ENCODE peak calls at places on chromosome 16, in four cellular contexts. Q, H, I and U are unnamed samples.

GRCh38 chr16:64469351-64469750 is 652.5 kb downstream of the CDH11 start:
- DNase-seq in Q (no peak), H (no peak), I (no peak), U (no peak)

GRCh38 chr16:70703041-70703834 is 17.4 kb upstream of the MTSS2 start:
- DNase-seq in Q (peak; percentile 47), H (peak; percentile 43), I (peak; percentile 75), U (peak; percentile 88)

GRCh38 chr16:88854306-88855111 is 2.2 kb downstream of the GALNS start:
- DNase-seq in Q (no peak), H (no peak), I (no peak), U (no peak)

GRCh38 chr16:29943846-29944669 is 17.8 kb upstream of the TMEM219 start:
- DNase-seq in Q (peak; percentile 98), H (peak; percentile 28), I (peak; percentile 95), U (peak; percentile 95)

GRCh38 chr16:56894331-56894917 is 29.4 kb downstream of the SLC12A3 start:
- DNase-seq in Q (no peak), H (no peak), I (no peak), U (no peak)

GRCh38 chr16:11673091-11674000 is 5.1 kb downstream of the SNN start:
- DNase-seq in Q (no peak), H (no peak), I (no peak), U (no peak)

GRCh38 chr16:87705780-87706277 is 60.0 kb downstream of the KLHDC4 start:
- DNase-seq in Q (no peak), H (no peak), I (no peak), U (no peak)

GRCh38 chr16:25553711-25554436 is 137.9 kb upstream of the HS3ST4 start:
- DNase-seq in Q (no peak), H (no peak), I (no peak), U (no peak)

GRCh38 chr16:21950782-21951521 is 2.2 kb upstream of the UQCRC2 start:
- DNase-seq in Q (peak; percentile 50), H (no peak), I (no peak), U (no peak)

GRCh38 chr16:11349599-11350276 is 4.5 kb downstream of the RMI2 start:
- DNase-seq in Q (peak; percentile 68), H (no peak), I (no peak), U (no peak)

GRCh38 chr16:48123104-48123788 is 32.5 kb downstream of the ABCC12 start:
- DNase-seq in Q (peak; percentile 95), H (no peak), I (peak; percentile 98), U (peak; percentile 85)

GRCh38 chr16:2191446-2191706 is 5.0 kb downstream of the CASKIN1 start:
- DNase-seq in Q (no peak), H (no peak), I (no peak), U (no peak)

GRCh38 chr16:50093607-50094570 is 28.1 kb downstream of the HEATR3 start:
- DNase-seq in Q (peak; percentile 7), H (no peak), I (no peak), U (no peak)

GRCh38 chr16:85253127-85253941 is 141.1 kb upstream of the CIBAR2 start:
- DNase-seq in Q (peak; percentile 46), H (peak; percentile 87), I (no peak), U (no peak)

DNA sequence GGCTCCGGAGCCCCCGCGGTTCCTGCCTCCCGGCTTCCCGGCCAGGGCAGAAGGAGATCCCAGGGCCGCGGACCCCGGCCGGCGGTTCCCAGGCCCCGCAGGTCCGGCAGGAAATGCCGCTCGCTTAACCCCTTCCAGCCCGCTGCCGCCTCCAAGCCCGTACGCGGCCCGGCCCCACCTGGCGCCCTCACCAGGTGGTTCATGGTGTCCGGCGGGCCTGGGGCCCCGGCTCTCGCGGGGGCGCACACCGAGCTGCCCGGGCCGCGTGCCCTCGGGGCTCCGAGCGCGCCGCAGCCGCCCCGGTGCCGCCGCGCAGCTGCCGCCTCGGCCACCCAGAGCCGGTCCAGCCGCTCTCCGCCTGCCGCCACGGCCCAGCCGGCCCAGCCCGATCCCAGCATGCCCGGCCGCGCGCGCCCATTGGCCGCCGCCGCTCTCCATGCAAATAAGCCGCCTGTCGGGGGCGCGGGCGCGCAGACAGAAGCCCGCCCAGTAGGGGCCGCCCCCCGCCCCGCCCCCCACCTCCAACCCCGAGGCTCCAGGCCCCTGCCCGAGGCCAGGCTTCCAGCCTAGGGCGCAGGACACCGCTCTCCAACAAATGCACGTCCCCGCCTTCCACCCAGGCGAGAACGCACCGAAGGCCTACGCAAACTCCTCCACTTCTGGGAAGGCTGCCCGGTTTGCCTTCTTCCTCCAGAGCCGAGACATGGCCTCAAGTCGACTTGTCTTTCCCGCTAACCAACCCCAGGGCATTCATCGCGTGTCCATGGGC is at the start of gene BCAR1:
- DNase-seq in Q (peak; percentile 96), H (peak; percentile 94), I (peak; percentile 71), U (peak; percentile 78)
- TF ChIP-seq CTCF in Q (no peak), H (no peak), I (no peak), U (no peak)

DNA sequence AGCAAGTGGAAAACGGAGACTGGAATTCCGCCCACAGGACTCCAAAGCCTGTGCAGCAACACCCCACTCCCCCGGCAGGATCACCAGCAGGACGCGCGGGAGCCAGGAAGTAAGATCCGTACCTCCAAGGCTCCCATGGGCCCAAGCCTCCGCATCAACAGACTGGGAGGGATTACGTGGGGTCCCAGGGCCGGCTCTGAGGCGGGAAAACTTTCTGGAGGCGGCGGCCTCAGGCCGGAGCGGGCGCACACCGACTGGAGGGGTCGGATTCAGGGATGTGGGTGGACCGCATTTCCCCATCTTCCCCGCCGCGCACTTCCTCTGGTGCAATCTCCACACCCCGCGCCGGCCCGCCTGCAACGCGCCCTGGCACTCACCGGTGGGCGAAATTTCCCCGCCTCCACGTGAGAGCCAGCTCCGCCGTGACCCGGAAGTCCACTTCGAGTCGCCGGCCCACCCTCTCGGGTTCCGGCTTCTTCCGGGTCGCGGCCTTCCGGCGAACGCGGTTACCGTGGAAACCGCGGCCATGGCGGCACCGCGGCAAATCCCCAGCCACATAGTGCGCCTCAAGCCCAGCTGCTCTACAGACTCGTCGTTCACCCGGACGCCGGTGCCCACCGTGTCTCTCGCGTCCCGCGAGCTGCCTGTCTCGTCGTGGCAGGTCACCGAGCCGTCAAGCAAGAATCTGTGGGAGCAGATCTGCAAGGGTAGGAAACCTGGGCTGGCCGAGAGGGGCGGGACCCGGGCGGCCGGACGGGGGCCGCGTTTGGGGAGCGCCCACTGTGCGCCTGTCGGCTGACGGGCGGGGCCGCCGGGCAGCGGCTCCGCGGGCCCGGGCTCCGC is at the start of the genes IQCK and KNOP1:
- DNase-seq in Q (peak; percentile 94), H (peak; percentile 89), I (peak; percentile 17), U (peak; percentile 67)
- TF ChIP-seq CTCF in Q (no peak), H (no peak), I (no peak), U (no peak)

GRCh38 chr16:67197704-67198103 is 1.2 kb upstream of the ELMO3 start:
- DNase-seq in Q (no peak), H (no peak), I (no peak), U (no peak)

GRCh38 chr16:67199808-67200198 is 872 bp downstream of the ELMO3 start:
- DNase-seq in Q (no peak), H (no peak), I (no peak), U (no peak)

GRCh38 chr16:67196881-67197280 is 2.0 kb upstream of the ELMO3 start:
- DNase-seq in Q (no peak), H (no peak), I (no peak), U (no peak)

GRCh38 chr16:67199011-67199807 is at the start of gene ELMO3:
- DNase-seq in Q (no peak), H (peak; percentile 52), I (no peak), U (no peak)

DNA sequence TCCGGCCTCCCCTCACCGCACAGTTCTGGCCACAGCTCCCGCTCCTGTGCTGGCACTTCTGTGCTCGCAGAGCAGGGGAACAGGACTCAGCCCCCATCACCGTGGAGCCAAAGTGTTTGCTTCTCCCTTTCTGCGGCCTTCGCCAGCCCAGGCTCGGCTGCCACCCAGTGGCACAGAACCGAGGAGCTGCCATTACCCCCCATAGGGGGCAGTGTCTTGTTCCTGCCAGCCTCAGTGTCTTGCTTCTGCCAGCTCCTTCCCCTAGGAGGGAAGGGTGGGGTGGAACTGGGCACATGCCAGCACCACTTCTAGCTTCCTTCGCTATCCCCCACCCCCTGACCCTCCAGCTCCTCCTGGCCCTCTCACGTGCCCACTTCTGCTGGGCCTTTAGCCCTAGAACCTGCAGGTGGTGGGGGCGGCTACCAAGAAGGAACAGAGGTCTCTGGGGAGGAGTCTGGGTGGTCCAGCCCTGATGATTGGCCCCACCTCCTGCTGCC is 645 bp upstream of the ELMO3 start:
- DNase-seq in Q (peak; percentile 37), H (no peak), I (no peak), U (no peak)
- TF ChIP-seq CTCF in Q (peak; percentile 57), H (no peak), I (peak; percentile 77), U (peak; percentile 67)

GRCh38 chr16:58127634-58128033 is 1.5 kb downstream of the CFAP20 start:
- DNase-seq in Q (no peak), H (no peak), I (no peak), U (no peak)
- TF ChIP-seq CTCF in Q (peak; percentile 12), H (no peak), I (peak; percentile 17), U (peak; percentile 21)